ENCODE peak calls at places on chromosomes 12 and 14, in five cellular contexts. B is H9, M is IMR-90, T is neuronal stem cell, G is mesenchymal stem cell. I is an unnamed sample.

GRCh38 chr12:11654338-11654737 is 4.9 kb downstream of the ETV6 start:
- DNase-seq in B (no peak), T (no peak), G (no peak), M (no peak), I (no peak)

GRCh38 chr12:119593578-119594398 is at the start of gene TMEM233:
- DNase-seq in G (no peak), M (no peak), T (peak), B (peak), I (peak)

GRCh38 chr12:90449611-90450010 is 505.4 kb downstream of the CCER1 start:
- DNase-seq in T (no peak), G (no peak), B (no peak), M (no peak), I (no peak)

GRCh38 chr14:88825078-88825458 is 617 bp downstream of the TTC8 start:
- DNase-seq in G (peak), M (peak), T (no peak), B (no peak), I (no peak)

GRCh38 chr12:109777544-109777943 is 55.7 kb downstream of the TRPV4 start:
- DNase-seq in B (peak), G (peak), T (no peak), M (peak), I (no peak)

GRCh38 chr14:103385994-103386491 is 828 bp downstream of the MARK3 start:
- DNase-seq in M (peak), B (no peak), T (no peak), G (peak), I (no peak)

GRCh38 chr14:22052795-22053194 is 379.2 kb upstream of the OR4E1 start:
- DNase-seq in G (no peak), T (no peak), M (no peak), B (no peak), I (no peak)

GRCh38 chr12:4037747-4038312 is 164.6 kb upstream of the PARP11 start:
- DNase-seq in T (no peak), G (peak), B (no peak), M (peak), I (no peak)

GRCh38 chr14:24215495-24216344 is at the start of gene MDP1:
- DNase-seq in M (peak), G (peak), T (peak), B (peak), I (peak)
- H3K23ac ChIP-seq in M (peak), G (peak), T (peak), B (no peak), I (no peak)

DNA sequence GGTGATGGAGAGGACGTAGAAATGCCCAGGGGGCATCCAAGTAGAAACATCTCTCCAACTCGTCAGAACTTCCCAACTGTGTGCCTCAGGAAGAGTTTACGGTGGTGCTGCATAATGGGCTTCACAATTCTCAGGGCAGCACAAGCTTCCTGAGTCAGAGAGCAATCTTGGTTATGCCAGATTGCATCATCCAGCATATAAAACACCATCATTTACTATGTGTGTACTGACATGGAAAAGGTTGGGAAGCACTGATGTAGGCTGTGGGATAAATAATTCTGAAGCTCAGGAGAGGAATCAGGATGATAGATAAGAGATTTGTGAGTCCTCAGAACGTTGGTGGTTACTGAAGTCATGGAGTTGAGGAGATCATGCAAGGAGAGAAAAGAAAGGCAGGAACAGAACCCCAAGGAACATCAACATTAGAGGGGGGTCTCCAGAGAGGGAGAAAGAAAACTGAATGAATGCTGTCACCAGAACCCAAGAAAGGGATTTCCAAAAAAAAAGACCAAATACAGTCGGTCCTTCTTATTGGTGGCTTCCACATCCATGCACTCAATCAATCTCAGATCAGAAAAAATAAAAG is 4.7 kb upstream of the NCKAP5L start:
- DNase-seq in B (no peak), M (peak), G (peak), T (no peak), I (no peak)
- H3K23ac ChIP-seq in B (no peak), M (peak), G (no peak), T (no peak), I (no peak)

DNA sequence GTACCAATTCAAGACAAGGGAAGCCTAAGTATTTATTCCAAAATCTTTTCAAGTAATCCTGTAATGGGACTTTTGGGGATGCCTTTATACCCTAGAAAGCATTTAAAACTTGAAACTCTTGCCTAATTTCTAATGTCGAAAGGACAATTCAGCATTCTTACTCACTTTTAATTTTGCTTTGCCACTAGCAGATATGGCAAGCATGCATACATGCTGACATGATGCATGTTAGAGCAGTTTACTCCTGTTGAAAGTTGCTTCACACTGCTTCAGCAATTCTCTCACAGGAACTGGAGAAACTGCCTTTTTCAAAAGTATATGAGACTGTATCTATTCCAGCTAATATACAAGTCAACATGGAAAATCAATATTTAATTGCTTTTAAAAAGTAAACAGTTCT is 79.9 kb downstream of the TAOK3 start:
- DNase-seq in T (no peak), M (no peak), G (no peak), B (no peak), I (no peak)
- H3K23ac ChIP-seq in T (no peak), M (no peak), G (no peak), B (no peak), I (no peak)

DNA sequence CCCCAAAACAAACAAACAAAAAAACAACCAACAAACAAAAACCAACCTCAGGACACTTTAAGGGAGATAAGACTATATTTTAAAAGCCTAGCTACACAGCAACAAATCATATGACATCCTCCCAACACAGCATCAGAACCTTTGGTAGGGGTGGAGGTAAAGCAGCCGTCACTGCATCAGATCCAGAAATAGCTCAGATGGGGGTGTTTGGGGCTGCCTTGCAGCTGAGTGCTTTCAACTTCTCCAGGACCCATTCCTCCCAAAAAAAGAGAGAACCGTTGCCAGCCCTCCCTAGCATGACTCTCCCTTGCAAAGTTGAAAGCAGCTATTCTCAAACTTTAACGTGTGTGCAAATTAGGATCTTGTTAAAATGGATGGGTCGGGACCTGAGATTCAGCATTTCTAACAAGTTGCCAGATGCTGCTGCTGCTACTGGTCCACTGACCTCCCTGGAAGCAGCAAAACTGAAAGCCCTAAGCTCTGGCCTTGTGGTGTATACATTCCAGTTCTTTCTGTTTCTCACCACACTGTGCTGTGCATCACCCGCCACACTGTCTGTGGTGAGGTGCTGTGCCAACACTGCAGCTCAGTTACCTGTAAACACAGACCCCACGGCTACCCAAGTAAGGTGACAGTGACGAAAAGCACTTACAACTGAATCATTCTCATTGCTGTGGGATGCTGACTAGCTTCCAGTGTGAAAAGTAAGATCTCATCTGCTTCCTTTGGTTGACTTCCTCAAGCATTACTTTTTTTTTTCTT is 54.0 kb downstream of the SLC38A1 start:
- DNase-seq in M (peak), B (no peak), G (peak), T (no peak), I (no peak)
- H3K23ac ChIP-seq in M (no peak), B (no peak), G (no peak), T (no peak), I (no peak)

DNA sequence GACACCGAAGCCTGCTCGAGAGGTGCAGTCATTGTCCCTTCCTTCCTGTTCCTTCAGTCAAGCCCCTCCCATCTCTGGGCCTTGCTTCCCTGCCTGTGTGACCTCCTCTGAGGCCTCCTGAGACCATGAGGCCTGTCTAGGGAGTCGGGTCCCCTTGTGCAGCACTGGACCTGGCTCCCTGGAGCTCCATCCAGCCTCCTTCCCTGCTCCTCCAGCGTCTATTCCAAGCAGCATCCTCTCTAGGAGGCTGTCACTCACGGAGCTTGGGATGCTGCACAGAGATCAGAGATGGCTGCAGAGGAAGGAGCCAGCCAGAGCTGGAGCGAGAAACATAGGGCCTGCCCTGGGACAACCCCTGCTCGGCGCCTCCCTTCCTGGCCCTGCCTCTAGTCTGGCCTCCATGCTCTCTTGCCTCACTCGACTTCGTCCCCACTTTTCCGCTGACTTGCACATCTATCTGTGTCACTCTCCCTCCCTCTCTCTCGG is 142.7 kb downstream of the BCL11B start:
- DNase-seq in B (no peak), M (no peak), T (no peak), G (no peak), I (peak)
- H3K23ac ChIP-seq in B (no peak), M (no peak), T (no peak), G (no peak), I (no peak)

GRCh38 chr12:130830246-130830551 is 8.9 kb downstream of the STX2 start:
- DNase-seq in G (no peak), B (peak), T (no peak), M (no peak), I (no peak)
- H3K23ac ChIP-seq in G (no peak), B (no peak), T (peak), M (no peak), I (no peak)

DNA sequence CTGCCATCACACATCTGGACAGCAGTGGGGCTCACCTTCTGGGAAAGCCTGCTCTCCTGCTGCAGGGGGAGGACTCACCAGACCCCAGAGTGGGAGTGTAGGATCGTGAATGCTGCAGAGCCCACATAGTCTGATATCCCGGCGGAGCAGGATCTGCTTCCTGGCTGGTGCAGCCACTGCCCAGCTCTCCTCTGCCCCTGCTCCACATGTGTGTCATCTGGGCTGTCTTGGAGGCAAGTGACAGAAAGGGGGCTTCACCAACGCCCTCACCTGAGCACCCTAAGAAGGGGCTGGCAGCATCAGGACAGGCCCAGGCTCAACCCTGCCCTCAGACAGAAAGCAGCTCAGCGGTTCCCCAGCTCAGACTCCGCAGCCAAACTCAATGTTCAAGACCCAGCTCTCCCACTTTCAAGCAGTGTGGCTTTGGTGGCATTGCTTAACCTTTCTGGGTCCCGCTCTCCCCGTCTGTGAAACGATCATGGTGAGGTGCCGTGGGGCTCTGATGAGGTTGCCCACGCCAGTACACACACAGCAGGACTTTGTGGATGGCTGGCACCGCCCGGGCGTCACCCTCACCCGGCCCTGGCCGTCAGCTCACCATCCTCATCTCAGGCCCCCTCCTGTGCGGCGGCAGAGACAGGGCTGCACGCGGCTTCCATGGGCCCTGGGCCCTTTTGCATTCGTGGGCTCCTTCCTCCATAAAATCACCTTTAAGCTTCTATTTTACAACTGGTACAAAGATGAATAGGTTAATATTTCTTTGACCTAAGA is 91.0 kb upstream of the SFSWAP start:
- DNase-seq in T (no peak), B (no peak), G (no peak), M (no peak), I (no peak)
- H3K23ac ChIP-seq in T (peak), B (no peak), G (no peak), M (no peak), I (no peak)

GRCh38 chr12:49811136-49811535 is 17.1 kb downstream of the NCKAP5L start:
- DNase-seq in T (no peak), B (peak), G (no peak), M (no peak), I (no peak)

GRCh38 chr12:49810159-49810459 is 18.1 kb downstream of the NCKAP5L start:
- DNase-seq in T (no peak), B (no peak), G (no peak), M (no peak), I (no peak)

GRCh38 chr12:49808686-49809368 is 19.4 kb downstream of the NCKAP5L start:
- DNase-seq in M (peak), B (no peak), T (no peak), G (peak), I (no peak)

GRCh38 chr12:49807991-49808580 is 20.1 kb downstream of the NCKAP5L start:
- DNase-seq in T (no peak), B (no peak), M (no peak), G (no peak), I (no peak)

DNA sequence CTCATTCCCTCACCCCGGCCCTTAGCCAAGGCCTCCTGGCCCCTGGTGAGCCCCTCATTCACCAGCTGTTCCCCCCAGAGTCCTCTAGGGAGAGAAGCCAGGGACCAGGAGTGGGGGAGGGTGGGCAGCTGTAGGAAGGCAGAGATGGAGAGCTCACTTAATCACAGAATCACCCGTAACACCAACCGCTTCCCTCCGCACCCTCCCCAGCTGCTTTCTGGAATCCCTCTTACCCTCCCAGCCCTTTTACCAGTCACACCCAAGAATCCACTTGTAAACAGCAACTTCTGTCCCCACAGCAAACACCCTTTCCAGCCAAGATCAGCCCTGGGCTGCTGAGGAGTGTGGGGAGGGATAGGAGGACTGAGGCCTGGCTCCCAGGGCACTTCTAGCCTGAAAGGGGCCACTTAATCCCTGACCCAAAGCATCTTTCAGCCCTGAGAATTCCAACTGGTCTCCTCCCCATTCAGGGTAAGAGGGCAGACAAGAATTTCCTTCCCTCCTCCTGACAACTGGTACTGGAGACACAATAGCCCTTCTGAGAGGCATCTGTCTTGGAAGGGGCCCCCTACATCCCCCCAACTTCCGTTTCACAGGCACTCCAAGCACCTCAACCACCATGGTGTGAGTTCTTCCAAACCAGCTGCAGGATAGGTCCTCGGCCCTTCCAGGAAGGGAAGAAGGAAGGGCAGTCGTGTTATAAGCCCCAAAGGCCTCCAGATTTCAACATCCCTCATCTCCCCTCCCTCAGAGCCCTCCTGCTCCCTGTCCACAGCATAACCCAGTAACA is 18.6 kb downstream of the NCKAP5L start:
- DNase-seq in M (no peak), T (peak), G (peak), B (no peak), I (no peak)
- H3K23ac ChIP-seq in M (peak), T (no peak), G (peak), B (no peak), I (no peak)

I was measured in H1.